ENCODE peak calls at places on chromosome 2, in four cellular contexts. One of them, this sample, is unnamed. For H3K36me3, the result is how much of the 10 kb centered on the place peaks cover.

GRCh38 chr2:29640360-29640759 is 281.0 kb downstream of the ALK start:
- DNase-seq in ovary: no peak
- DNase-seq in tibial nerve: no peak
- DNase-seq in right lobe of liver: no peak
- DNase-seq in this sample: no peak

GRCh38 chr2:233460726-233461431 is 105.7 kb downstream of the USP40 start:
- DNase-seq in ovary: no peak
- DNase-seq in right lobe of liver: peak
- DNase-seq in tibial nerve: no peak
- DNase-seq in this sample: no peak

GRCh38 chr2:643334-643733 is 33.9 kb downstream of the TMEM18 start:
- DNase-seq in tibial nerve: no peak
- DNase-seq in ovary: no peak
- DNase-seq in right lobe of liver: no peak
- DNase-seq in this sample: no peak

GRCh38 chr2:142872900-142873724 is 4.4 kb upstream of the KYNU start:
- DNase-seq in ovary: no peak
- DNase-seq in right lobe of liver: no peak
- DNase-seq in tibial nerve: no peak
- DNase-seq in this sample: no peak

GRCh38 chr2:76567478-76567877 is 856.8 kb upstream of the GCFC2 start:
- DNase-seq in ovary: no peak
- DNase-seq in right lobe of liver: no peak
- DNase-seq in tibial nerve: no peak
- DNase-seq in this sample: no peak

GRCh38 chr2:43040084-43040854 is 186.1 kb downstream of the ZFP36L2 start:
- DNase-seq in right lobe of liver: no peak
- DNase-seq in tibial nerve: no peak
- DNase-seq in ovary: no peak
- DNase-seq in this sample: no peak

GRCh38 chr2:181138816-181139215 is 158.4 kb downstream of the UBE2E3 start:
- DNase-seq in right lobe of liver: no peak
- DNase-seq in ovary: no peak
- DNase-seq in tibial nerve: no peak
- DNase-seq in this sample: no peak

GRCh38 chr2:200383380-200384110 is 77.1 kb downstream of the SPATS2L start:
- DNase-seq in tibial nerve: no peak
- DNase-seq in ovary: peak
- DNase-seq in right lobe of liver: no peak
- DNase-seq in this sample: no peak

GRCh38 chr2:224754129-224754528 is 38.0 kb upstream of the CCDC195 start:
- DNase-seq in ovary: no peak
- DNase-seq in right lobe of liver: no peak
- DNase-seq in tibial nerve: no peak
- DNase-seq in this sample: no peak

GRCh38 chr2:217901826-217902225 is 101.0 kb downstream of the TNS1 start:
- DNase-seq in tibial nerve: no peak
- DNase-seq in right lobe of liver: no peak
- DNase-seq in ovary: peak
- DNase-seq in this sample: peak

GRCh38 chr2:104050632-104051242 is 803.2 kb upstream of the POU3F3 start:
- DNase-seq in right lobe of liver: no peak
- DNase-seq in ovary: no peak
- DNase-seq in tibial nerve: no peak
- DNase-seq in this sample: no peak

GRCh38 chr2:32383858-32384257 is 27.0 kb downstream of the BIRC6 start:
- DNase-seq in ovary: no peak
- DNase-seq in right lobe of liver: no peak
- DNase-seq in tibial nerve: no peak
- DNase-seq in this sample: no peak

GRCh38 chr2:26316041-26316440 is 29.9 kb upstream of the SELENOI start:
- DNase-seq in right lobe of liver: no peak
- DNase-seq in tibial nerve: no peak
- DNase-seq in ovary: no peak
- DNase-seq in this sample: no peak

GRCh38 chr2:131126436-131126835 is 21.3 kb downstream of the PLEKHB2 start:
- DNase-seq in tibial nerve: no peak
- DNase-seq in right lobe of liver: no peak
- DNase-seq in ovary: no peak
- DNase-seq in this sample: no peak

GRCh38 chr2:219687266-219687665 is 59.8 kb downstream of the SLC4A3 start:
- DNase-seq in ovary: no peak
- DNase-seq in right lobe of liver: no peak
- DNase-seq in tibial nerve: no peak
- DNase-seq in this sample: no peak

GRCh38 chr2:71611247-71611646 is 157.9 kb downstream of the DYSF start:
- DNase-seq in tibial nerve: no peak
- DNase-seq in ovary: peak
- DNase-seq in right lobe of liver: no peak
- DNase-seq in this sample: no peak

GRCh38 chr2:22907330-22907729 is 477.6 kb upstream of the KLHL29 start:
- DNase-seq in tibial nerve: peak
- DNase-seq in ovary: no peak
- DNase-seq in right lobe of liver: no peak
- DNase-seq in this sample: peak

GRCh38 chr2:234981197-234982095 is 29.6 kb downstream of the SH3BP4 start:
- DNase-seq in right lobe of liver: peak
- DNase-seq in ovary: peak
- DNase-seq in tibial nerve: peak
- DNase-seq in this sample: peak

GRCh38 chr2:136917281-136917680 is 151.9 kb downstream of the THSD7B start:
- DNase-seq in right lobe of liver: no peak
- DNase-seq in ovary: no peak
- DNase-seq in tibial nerve: no peak
- DNase-seq in this sample: no peak

GRCh38 chr2:160241251-160242137 is 41.4 kb upstream of the ITGB6 start:
- DNase-seq in right lobe of liver: peak
- DNase-seq in ovary: no peak
- DNase-seq in tibial nerve: peak
- DNase-seq in this sample: peak

GRCh38 chr2:218745160-218745558 is 34.5 kb downstream of the TTLL4 start:
- DNase-seq in right lobe of liver: no peak
- DNase-seq in ovary: no peak
- DNase-seq in tibial nerve: peak
- DNase-seq in this sample: no peak

GRCh38 chr2:227890495-227891079 is 19.2 kb downstream of the DAW1 start:
- DNase-seq in ovary: no peak
- DNase-seq in tibial nerve: no peak
- DNase-seq in right lobe of liver: no peak
- DNase-seq in this sample: no peak

GRCh38 chr2:8392098-8392844 is 289.6 kb upstream of the ID2 start:
- DNase-seq in tibial nerve: no peak
- DNase-seq in right lobe of liver: peak
- DNase-seq in ovary: no peak
- DNase-seq in this sample: no peak

GRCh38 chr2:57497489-57498096 is 549.0 kb upstream of the VRK2 start:
- DNase-seq in ovary: no peak
- DNase-seq in right lobe of liver: no peak
- DNase-seq in tibial nerve: peak
- DNase-seq in this sample: peak

GRCh38 chr2:69601179-69601612 is 42.3 kb downstream of the AAK1 start:
- DNase-seq in ovary: no peak
- DNase-seq in tibial nerve: no peak
- DNase-seq in right lobe of liver: no peak
- DNase-seq in this sample: no peak

GRCh38 chr2:25268136-25268535 is 73.6 kb downstream of the DNMT3A start:
- DNase-seq in right lobe of liver: no peak
- DNase-seq in tibial nerve: no peak
- DNase-seq in ovary: no peak
- DNase-seq in this sample: no peak

GRCh38 chr2:188937228-188938220 is 36.6 kb upstream of the COL3A1 start:
- DNase-seq in tibial nerve: no peak
- DNase-seq in right lobe of liver: no peak
- DNase-seq in ovary: no peak
- DNase-seq in this sample: no peak

GRCh38 chr2:217231212-217231611 is 371.3 kb upstream of the TNP1 start:
- DNase-seq in tibial nerve: no peak
- DNase-seq in right lobe of liver: no peak
- DNase-seq in ovary: no peak
- DNase-seq in this sample: no peak

GRCh38 chr2:220043155-220043992 is 415.9 kb downstream of the SLC4A3 start:
- DNase-seq in right lobe of liver: no peak
- DNase-seq in tibial nerve: no peak
- DNase-seq in ovary: no peak
- DNase-seq in this sample: no peak

GRCh38 chr2:120177011-120177621 is 46.1 kb downstream of the TMEM185B start:
- DNase-seq in right lobe of liver: peak
- DNase-seq in ovary: no peak
- DNase-seq in tibial nerve: no peak
- DNase-seq in this sample: no peak

GRCh38 chr2:95043300-95043786 is 17.8 kb downstream of the MAL start:
- DNase-seq in right lobe of liver: peak
- DNase-seq in ovary: no peak
- DNase-seq in tibial nerve: peak
- DNase-seq in this sample: peak

GRCh38 chr2:174717273-174717672 is 47.0 kb downstream of the CHRNA1 start:
- DNase-seq in right lobe of liver: no peak
- DNase-seq in tibial nerve: no peak
- DNase-seq in ovary: no peak
- DNase-seq in this sample: no peak

GRCh38 chr2:29225814-29226213 is 110.6 kb downstream of the CLIP4 start:
- DNase-seq in right lobe of liver: no peak
- DNase-seq in ovary: no peak
- DNase-seq in tibial nerve: no peak
- DNase-seq in this sample: no peak

GRCh38 chr2:143629344-143629743 is 500.1 kb downstream of the ARHGAP15 start:
- DNase-seq in ovary: no peak
- DNase-seq in tibial nerve: no peak
- DNase-seq in right lobe of liver: no peak
- DNase-seq in this sample: no peak

GRCh38 chr2:162890690-162891311 is 52.2 kb upstream of the KCNH7 start:
- DNase-seq in ovary: no peak
- DNase-seq in tibial nerve: no peak
- DNase-seq in right lobe of liver: no peak
- DNase-seq in this sample: no peak

GRCh38 chr2:160390544-160391258 is 102.9 kb downstream of the RBMS1 start:
- DNase-seq in tibial nerve: no peak
- DNase-seq in right lobe of liver: no peak
- DNase-seq in ovary: no peak
- DNase-seq in this sample: no peak

GRCh38 chr2:22694856-22695255 is 690.1 kb upstream of the KLHL29 start:
- DNase-seq in ovary: no peak
- DNase-seq in right lobe of liver: no peak
- DNase-seq in tibial nerve: no peak
- DNase-seq in this sample: no peak

GRCh38 chr2:188695953-188696352 is 278.2 kb upstream of the COL3A1 start:
- DNase-seq in right lobe of liver: no peak
- DNase-seq in ovary: no peak
- DNase-seq in tibial nerve: no peak
- DNase-seq in this sample: no peak

DNA sequence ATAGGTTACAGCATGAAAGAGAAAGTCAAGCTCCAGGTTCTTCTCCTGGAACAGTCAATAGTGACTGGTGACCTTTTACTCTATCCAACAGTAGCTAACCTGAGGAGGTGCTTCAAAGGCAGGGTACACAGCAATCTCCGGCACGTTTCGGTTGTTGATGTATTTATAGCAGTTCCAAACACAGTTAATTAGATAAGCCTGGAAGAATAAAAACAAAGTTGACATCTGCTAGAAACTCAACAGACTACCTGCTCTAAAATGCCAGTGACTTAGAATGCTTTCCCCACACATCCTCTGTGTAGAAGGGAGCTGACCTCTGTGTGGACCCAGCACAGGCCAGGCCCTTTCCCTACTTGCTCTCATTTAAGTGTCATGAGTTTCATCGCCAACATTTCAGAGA is 17.2 kb downstream of the LAPTM4A start:
- DNase-seq in ovary: no peak
- DNase-seq in tibial nerve: no peak
- DNase-seq in right lobe of liver: no peak
- DNase-seq in this sample: no peak
- H3K36me3 ChIP-seq in ovary: under half
- H3K36me3 ChIP-seq in tibial nerve: half or more
- H3K36me3 ChIP-seq in right lobe of liver: under half
- H3K36me3 ChIP-seq in this sample: half or more

GRCh38 chr2:214808961-214809750 is at the start of gene BARD1:
- DNase-seq in tibial nerve: peak
- DNase-seq in right lobe of liver: peak
- DNase-seq in ovary: peak
- DNase-seq in this sample: peak
- TF ChIP-seq POLR2A in tibial nerve: peak
- TF ChIP-seq POLR2A in right lobe of liver: no peak
- TF ChIP-seq POLR2A in ovary: peak
- TF ChIP-seq POLR2A in this sample: peak

GRCh38 chr2:121400206-121400605 is 115.2 kb upstream of the TFCP2L1 start:
- DNase-seq in right lobe of liver: no peak
- DNase-seq in ovary: no peak
- DNase-seq in tibial nerve: no peak
- DNase-seq in this sample: no peak

GRCh38 chr2:121398853-121399252 is 113.9 kb upstream of the TFCP2L1 start:
- DNase-seq in ovary: no peak
- DNase-seq in right lobe of liver: no peak
- DNase-seq in tibial nerve: no peak
- DNase-seq in this sample: no peak
- H3K36me3 ChIP-seq in ovary: under half
- H3K36me3 ChIP-seq in right lobe of liver: under half
- H3K36me3 ChIP-seq in tibial nerve: half or more
- H3K36me3 ChIP-seq in this sample: under half

GRCh38 chr2:207133862-207134519 is 31.8 kb downstream of the KLF7 start:
- DNase-seq in tibial nerve: peak
- DNase-seq in ovary: peak
- DNase-seq in right lobe of liver: no peak
- DNase-seq in this sample: peak
- TF ChIP-seq POLR2A in tibial nerve: no peak
- TF ChIP-seq POLR2A in ovary: no peak
- TF ChIP-seq POLR2A in right lobe of liver: no peak
- TF ChIP-seq POLR2A in this sample: no peak

DNA sequence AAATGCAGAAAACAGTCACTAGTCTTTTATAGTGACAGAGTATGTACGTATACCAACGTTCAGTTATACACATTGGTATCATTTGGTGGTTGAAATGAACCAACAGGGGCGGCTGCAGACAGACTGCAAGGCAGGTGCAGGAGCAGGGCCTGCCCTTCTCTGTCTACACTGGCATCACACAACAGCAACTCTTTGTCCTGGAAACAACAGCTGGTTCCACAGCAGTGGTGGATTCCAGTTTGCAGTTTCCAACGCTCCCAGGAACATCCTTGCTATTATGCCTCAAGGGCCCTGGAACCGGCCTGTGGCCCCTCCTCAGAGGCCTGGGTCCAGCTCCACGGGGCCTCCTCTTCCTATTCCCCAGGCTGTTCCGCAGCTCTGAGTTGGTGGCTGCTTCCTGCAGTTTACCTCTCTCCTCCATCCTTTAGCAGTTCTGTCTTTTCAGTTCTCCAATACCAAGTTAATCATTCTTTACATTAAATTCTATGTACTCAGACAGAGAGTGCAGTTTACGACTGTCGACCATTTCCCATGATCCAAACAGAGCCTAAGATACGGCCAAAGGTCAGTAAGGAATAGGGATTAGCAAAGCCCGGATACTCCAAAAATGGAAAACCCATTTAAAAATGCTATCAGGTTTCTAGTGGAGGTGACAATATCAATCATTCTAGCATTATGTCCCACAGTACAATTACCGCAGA is 87.8 kb downstream of the NOL10 start:
- DNase-seq in right lobe of liver: no peak
- DNase-seq in tibial nerve: no peak
- DNase-seq in ovary: no peak
- DNase-seq in this sample: no peak
- H3K36me3 ChIP-seq in right lobe of liver: under half
- H3K36me3 ChIP-seq in tibial nerve: half or more
- H3K36me3 ChIP-seq in ovary: under half
- H3K36me3 ChIP-seq in this sample: under half

GRCh38 chr2:127654084-127654837 is 8.3 kb downstream of the GPR17 start:
- DNase-seq in right lobe of liver: no peak
- DNase-seq in ovary: no peak
- DNase-seq in tibial nerve: no peak
- DNase-seq in this sample: no peak
- TF ChIP-seq POLR2A in right lobe of liver: no peak
- TF ChIP-seq POLR2A in ovary: no peak
- TF ChIP-seq POLR2A in tibial nerve: no peak
- TF ChIP-seq POLR2A in this sample: no peak